ENCODE peak calls at places on chromosomes 13 and 19, in five cellular contexts. Y is HT1080, M is endothelial cell of umbilical vein, R is fibroblast of villous mesenchyme, X is dermis microvascular lymphatic vessel endothelial cell. E is an unnamed sample.

GRCh38 chr19:32406161-32407003 is 812 bp downstream of the DPY19L3 start:
- DNase-seq in M (peak; percentile 23), X (no peak), Y (no peak), R (no peak), E (peak; percentile 5)

GRCh38 chr13:41409611-41410010 is 47.7 kb upstream of the RGCC start:
- DNase-seq in X (no peak), R (no peak), M (no peak), Y (no peak), E (no peak)

GRCh38 chr13:98219685-98220084 is 42.6 kb upstream of the RNF113B start:
- DNase-seq in R (no peak), M (no peak), Y (no peak), X (no peak), E (no peak)

GRCh38 chr19:6580313-6580712 is 10.6 kb downstream of the CD70 start:
- DNase-seq in R (no peak), Y (peak; percentile 94), X (no peak), M (peak; percentile 30), E (peak; percentile 98)

GRCh38 chr13:65999441-65999840 is 1230.7 kb downstream of the PCDH9 start:
- DNase-seq in M (no peak), Y (no peak), R (no peak), X (no peak), E (peak; percentile 2)

GRCh38 chr19:40283414-40284250 is 1.5 kb downstream of the AKT2 start:
- DNase-seq in X (no peak), R (no peak), Y (no peak), M (peak; percentile 8), E (no peak)

GRCh38 chr13:47178090-47178950 is 281.5 kb upstream of the HTR2A start:
- DNase-seq in M (no peak), Y (no peak), R (no peak), X (no peak), E (no peak)

GRCh38 chr19:18856385-18857126 is 24.8 kb downstream of the UPF1 start:
- DNase-seq in Y (no peak), X (no peak), R (peak; percentile 46), M (no peak), E (peak; percentile 58)

GRCh38 chr19:4755459-4755858 is 31.8 kb upstream of the DPP9 start:
- DNase-seq in X (no peak), M (no peak), Y (no peak), R (no peak), E (no peak)

GRCh38 chr19:18672606-18673337 is 10.7 kb upstream of the CRTC1 start:
- DNase-seq in X (no peak), M (peak; percentile 65), R (peak; percentile 66), Y (peak; percentile 30), E (peak; percentile 26)

GRCh38 chr13:30363725-30364124 is 56.4 kb upstream of the KATNAL1 start:
- DNase-seq in Y (no peak), M (no peak), X (no peak), R (no peak), E (no peak)

GRCh38 chr13:76148926-76149325 is 512.8 kb downstream of the LMO7 start:
- DNase-seq in Y (peak; percentile 80), X (no peak), R (peak; percentile 24), M (no peak), E (peak; percentile 6)

GRCh38 chr19:51948979-51949378 is 21.7 kb downstream of the ZNF613 start:
- DNase-seq in M (no peak), R (peak; percentile 52), X (no peak), Y (no peak), E (no peak)

GRCh38 chr19:10701955-10702307 is 692 bp downstream of the QTRT1 start:
- DNase-seq in M (peak; percentile 13), X (no peak), R (no peak), Y (no peak), E (no peak)

GRCh38 chr19:10095948-10096614 is 6.4 kb downstream of the ANGPTL6 start:
- DNase-seq in M (peak; percentile 91), Y (peak; percentile 65), R (peak; percentile 91), X (peak; percentile 78), E (peak; percentile 87)

GRCh38 chr19:41945135-41945766 is 13.9 kb downstream of the RABAC1 start:
- DNase-seq in Y (no peak), M (no peak), X (no peak), R (no peak), E (no peak)

E was measured in MCF 10A.